ENCODE peak calls at places on chromosomes 11 and 22, in eight cellular contexts. E is H9, X is lower leg skin, W is WTC11, N is osteocyte, A is AG10803, L is fibroblast of lung, G is progenitor cell of endocrine pancreas. D is an unnamed sample.
A peak's percentile ranks its signal among the peaks of the same experiment; 100 is the strongest.

GRCh38 chr11:129316781-129317180 is 58.9 kb upstream of the BARX2 start:
- DNase-seq in E (no peak), X (no peak), W (no peak), N (peak; percentile 46), A (no peak), L (no peak), G (no peak), D (no peak)

GRCh38 chr11:68026391-68027105 is 3.9 kb upstream of the NDUFS8 start:
- DNase-seq in E (no peak), X (no peak), W (no peak), N (no peak), A (no peak), L (no peak), G (no peak), D (no peak)

GRCh38 chr11:71502026-71502425 is 25.0 kb upstream of the KRTAP5-7 start:
- DNase-seq in E (no peak), X (no peak), W (no peak), N (no peak), A (no peak), L (no peak), G (no peak), D (no peak)

GRCh38 chr11:32420937-32421532 is 14.3 kb downstream of the WT1 start:
- DNase-seq in E (no peak), X (no peak), W (no peak), N (no peak), A (peak; percentile 17), L (no peak), G (no peak), D (no peak)

GRCh38 chr22:50340157-50340879 is 2.8 kb upstream of the PPP6R2 start:
- DNase-seq in E (no peak), X (no peak), W (no peak), N (no peak), A (peak; percentile 43), L (no peak), G (no peak), D (peak; percentile 32)

GRCh38 chr11:95135880-95136279 is 46.2 kb downstream of the ENDOD1 start:
- DNase-seq in E (no peak), X (no peak), W (no peak), N (no peak), A (no peak), L (no peak), G (no peak), D (no peak)

GRCh38 chr11:134818531-134818930 is 406.5 kb upstream of the B3GAT1 start:
- DNase-seq in E (peak; percentile 66), X (no peak), W (no peak), N (no peak), A (no peak), L (no peak), G (no peak), D (no peak)

GRCh38 chr11:123129920-123130319 is 65.1 kb downstream of the CLMP start:
- DNase-seq in E (no peak), X (no peak), W (no peak), N (no peak), A (peak; percentile 82), L (peak; percentile 42), G (no peak), D (no peak)

GRCh38 chr22:29758068-29758622 is 8.7 kb downstream of the ZMAT5 start:
- DNase-seq in E (no peak), X (no peak), W (no peak), N (no peak), A (no peak), L (no peak), G (no peak), D (no peak)

GRCh38 chr11:131694526-131695424 is 324.4 kb downstream of the NTM start:
- DNase-seq in E (peak; percentile 92), X (peak; percentile 49), W (peak; percentile 92), N (peak; percentile 95), A (peak; percentile 71), L (peak; percentile 74), G (peak; percentile 89), D (peak; percentile 31)

GRCh38 chr11:17983569-17983968 is 29.3 kb downstream of the SERGEF start:
- DNase-seq in E (no peak), X (no peak), W (no peak), N (no peak), A (no peak), L (no peak), G (no peak), D (no peak)

GRCh38 chr22:24160546-24160945 is 20.7 kb upstream of the SUSD2 start:
- DNase-seq in E (no peak), X (no peak), W (no peak), N (no peak), A (no peak), L (no peak), G (no peak), D (no peak)

GRCh38 chr22:31230871-31231621 is 18.9 kb downstream of the LIMK2 start:
- DNase-seq in E (no peak), X (peak; percentile 37), W (no peak), N (no peak), A (peak; percentile 65), L (peak; percentile 78), G (peak; percentile 21), D (peak; percentile 45)

GRCh38 chr11:74465291-74465708 is 2.0 kb downstream of the KCNE3 start:
- DNase-seq in E (no peak), X (no peak), W (no peak), N (no peak), A (no peak), L (no peak), G (no peak), D (no peak)

GRCh38 chr11:128465946-128466688 is 121.2 kb downstream of the ETS1 start:
- DNase-seq in E (no peak), X (no peak), W (no peak), N (no peak), A (no peak), L (no peak), G (no peak), D (no peak)

DNA sequence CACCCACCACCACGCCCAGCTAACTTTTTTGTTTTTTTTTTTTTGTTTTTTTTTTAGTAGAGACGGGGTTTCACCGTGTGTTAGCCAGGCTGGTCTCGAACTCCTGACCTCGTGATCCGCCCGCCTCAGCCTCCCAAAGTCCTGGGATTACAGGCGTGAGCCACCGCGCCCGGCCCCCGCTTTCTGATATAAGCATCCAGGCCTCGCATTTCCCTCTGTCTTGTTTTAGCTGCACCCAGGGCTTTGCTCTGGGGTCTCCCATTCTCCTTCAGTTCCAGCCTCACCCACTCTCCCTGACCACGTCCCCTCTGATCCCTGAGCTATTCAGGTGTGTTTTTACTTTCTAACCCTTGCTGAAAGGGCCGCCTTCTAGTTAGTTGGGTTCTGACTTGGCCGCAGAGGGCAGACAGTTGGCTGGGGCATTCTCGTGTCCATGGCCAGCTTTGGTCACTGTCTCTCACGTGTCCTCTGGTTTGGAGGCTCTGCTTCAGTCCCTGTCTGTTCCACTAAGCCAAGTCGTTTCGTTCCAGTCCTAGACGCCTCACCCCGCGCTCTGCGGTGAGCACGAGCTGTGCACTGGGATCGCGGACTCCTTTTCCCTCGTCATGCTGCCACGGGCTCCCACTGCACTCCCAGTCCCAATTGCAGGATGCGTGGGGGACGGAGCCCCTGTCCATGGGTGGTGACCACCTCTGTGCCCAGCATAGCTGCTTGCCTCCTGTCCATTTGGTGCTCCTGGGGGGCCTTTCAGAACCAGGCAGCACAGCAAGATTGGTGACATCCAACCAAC is 6.0 kb upstream of the TNNT3 start:
- DNase-seq in E (no peak), X (no peak), W (no peak), N (no peak), A (no peak), L (no peak), G (no peak), D (no peak)
- TF ChIP-seq CTCF in E (no peak), X (no peak), W (no peak), N (no peak), A (no peak), L (no peak), G (no peak), D (no peak)

GRCh38 chr11:60343094-60343704 is 16.1 kb downstream of the MS4A6E start:
- DNase-seq in E (no peak), X (no peak), W (no peak), N (no peak), A (no peak), L (peak; percentile 0), G (no peak), D (no peak)
- TF ChIP-seq CTCF in E (peak; percentile 76), X (no peak), W (peak; percentile 58), N (peak; percentile 65), A (peak; percentile 48), L (peak; percentile 27), G (peak; percentile 67), D (peak; percentile 73)

GRCh38 chr11:12088047-12088481 is 22.3 kb upstream of the MICAL2 start:
- DNase-seq in E (no peak), X (peak; percentile 82), W (no peak), N (no peak), A (peak; percentile 92), L (peak; percentile 71), G (no peak), D (peak; percentile 32)

GRCh38 chr11:12088531-12088930 is 21.9 kb upstream of the MICAL2 start:
- DNase-seq in E (no peak), X (no peak), W (no peak), N (no peak), A (no peak), L (no peak), G (no peak), D (no peak)

GRCh38 chr11:12086271-12087074 is 23.9 kb upstream of the MICAL2 start:
- DNase-seq in E (no peak), X (peak; percentile 75), W (no peak), N (no peak), A (peak; percentile 98), L (peak; percentile 95), G (no peak), D (no peak)

GRCh38 chr11:12085371-12086251 is 24.8 kb upstream of the MICAL2 start:
- DNase-seq in E (no peak), X (no peak), W (no peak), N (no peak), A (peak; percentile 63), L (no peak), G (no peak), D (no peak)

GRCh38 chr11:12087075-12087775 is 23.2 kb upstream of the MICAL2 start:
- DNase-seq in E (no peak), X (peak; percentile 66), W (no peak), N (no peak), A (peak; percentile 93), L (peak; percentile 82), G (no peak), D (peak; percentile 51)
- TF ChIP-seq CTCF in E (peak; percentile 30), X (no peak), W (no peak), N (peak; percentile 44), A (peak; percentile 51), L (no peak), G (no peak), D (no peak)

DNA sequence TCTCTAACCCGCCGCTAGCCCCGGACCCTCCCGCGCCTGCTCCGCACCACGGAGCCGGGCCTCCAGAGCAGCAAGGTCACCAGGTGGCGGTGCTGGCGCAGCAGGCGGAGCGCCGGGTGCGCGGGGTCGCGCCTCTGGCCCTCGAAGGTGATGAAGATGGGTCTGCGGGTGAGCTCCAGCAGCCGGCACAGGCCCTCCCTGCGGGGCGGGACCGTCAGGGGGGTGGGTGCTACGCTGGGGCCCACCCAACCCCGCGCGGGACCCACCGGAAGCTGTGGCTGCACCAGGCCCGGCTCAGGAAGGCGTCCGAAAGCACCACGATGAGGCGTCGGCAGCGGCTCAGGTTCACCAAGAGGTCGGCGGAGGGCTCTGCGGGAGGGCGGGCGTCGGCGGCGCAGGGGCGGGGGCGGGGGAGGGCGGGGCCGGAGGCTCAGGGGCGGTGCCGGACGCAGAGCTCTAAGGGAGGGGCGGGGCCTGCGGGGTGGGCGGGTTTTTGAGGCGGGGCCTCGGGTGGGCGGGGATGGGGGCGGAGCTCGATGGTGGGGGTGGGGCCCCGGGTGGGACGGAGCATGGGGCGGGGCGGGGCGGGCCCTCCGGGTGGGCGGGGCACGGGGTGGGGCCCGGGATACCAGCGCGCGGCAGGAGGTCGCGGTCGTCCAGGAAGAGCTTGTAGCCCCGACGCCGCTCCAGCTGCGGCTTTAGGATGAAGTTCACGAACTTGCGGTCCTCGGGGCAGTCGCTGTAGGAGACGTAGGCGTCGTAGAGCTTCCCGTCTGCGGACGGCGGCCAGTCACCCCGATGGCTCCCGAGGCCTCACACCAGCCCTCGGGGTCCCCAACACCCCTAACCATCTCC is 7.8 kb downstream of the SIGIRR start:
- DNase-seq in E (peak; percentile 91), X (peak; percentile 77), W (peak; percentile 81), N (no peak), A (peak; percentile 75), L (peak; percentile 71), G (no peak), D (peak; percentile 98)
- TF ChIP-seq CTCF in E (peak; percentile 39), X (no peak), W (no peak), N (no peak), A (no peak), L (no peak), G (no peak), D (peak; percentile 53)